ENCODE peak calls at places on chromosomes 12 and 14, in ten cellular contexts. One of them, this sample, is unnamed.

GRCh38 chr14:59126714-59127436 is 61.6 kb upstream of the DAAM1 start:
- DNase-seq in HFF-Myc: peak
- DNase-seq in B cell: no peak
- DNase-seq in lower leg skin: peak
- DNase-seq in psoas muscle: no peak
- DNase-seq in fibroblast of lung: peak
- DNase-seq in AG10803: peak
- DNase-seq in progenitor cell of endocrine pancreas: no peak
- DNase-seq in K562: peak
- DNase-seq in HFFc6: peak
- DNase-seq in this sample: peak

GRCh38 chr12:45281994-45282393 is 66.1 kb downstream of the ANO6 start:
- DNase-seq in HFF-Myc: no peak
- DNase-seq in B cell: no peak
- DNase-seq in lower leg skin: no peak
- DNase-seq in psoas muscle: no peak
- DNase-seq in fibroblast of lung: peak
- DNase-seq in AG10803: peak
- DNase-seq in progenitor cell of endocrine pancreas: no peak
- DNase-seq in K562: no peak
- DNase-seq in HFFc6: no peak
- DNase-seq in this sample: no peak

GRCh38 chr12:93678779-93679178 is 1.6 kb downstream of the CRADD start:
- DNase-seq in HFF-Myc: no peak
- DNase-seq in B cell: no peak
- DNase-seq in lower leg skin: no peak
- DNase-seq in psoas muscle: no peak
- DNase-seq in fibroblast of lung: no peak
- DNase-seq in AG10803: no peak
- DNase-seq in progenitor cell of endocrine pancreas: no peak
- DNase-seq in K562: no peak
- DNase-seq in HFFc6: no peak
- DNase-seq in this sample: no peak

GRCh38 chr12:76964784-76965571 is 86.2 kb upstream of the CSRP2 start:
- DNase-seq in HFF-Myc: no peak
- DNase-seq in B cell: no peak
- DNase-seq in lower leg skin: no peak
- DNase-seq in psoas muscle: no peak
- DNase-seq in fibroblast of lung: no peak
- DNase-seq in AG10803: no peak
- DNase-seq in progenitor cell of endocrine pancreas: no peak
- DNase-seq in K562: no peak
- DNase-seq in HFFc6: no peak
- DNase-seq in this sample: no peak

GRCh38 chr12:23504641-23505399 is 444.6 kb downstream of the SOX5 start:
- DNase-seq in HFF-Myc: no peak
- DNase-seq in B cell: no peak
- DNase-seq in lower leg skin: no peak
- DNase-seq in psoas muscle: no peak
- DNase-seq in fibroblast of lung: no peak
- DNase-seq in AG10803: no peak
- DNase-seq in progenitor cell of endocrine pancreas: no peak
- DNase-seq in K562: no peak
- DNase-seq in HFFc6: no peak
- DNase-seq in this sample: no peak

GRCh38 chr14:67749341-67750110 is 47.8 kb downstream of the RDH12 start:
- DNase-seq in HFF-Myc: no peak
- DNase-seq in B cell: no peak
- DNase-seq in lower leg skin: no peak
- DNase-seq in psoas muscle: no peak
- DNase-seq in fibroblast of lung: peak
- DNase-seq in AG10803: peak
- DNase-seq in progenitor cell of endocrine pancreas: no peak
- DNase-seq in K562: no peak
- DNase-seq in HFFc6: no peak
- DNase-seq in this sample: no peak

GRCh38 chr14:63782683-63783389 is 55.0 kb upstream of the SGPP1 start:
- DNase-seq in HFF-Myc: no peak
- DNase-seq in B cell: no peak
- DNase-seq in lower leg skin: no peak
- DNase-seq in psoas muscle: no peak
- DNase-seq in fibroblast of lung: no peak
- DNase-seq in AG10803: no peak
- DNase-seq in progenitor cell of endocrine pancreas: no peak
- DNase-seq in K562: no peak
- DNase-seq in HFFc6: no peak
- DNase-seq in this sample: no peak

GRCh38 chr12:57216931-57217871 is 607 bp downstream of the NXPH4 start:
- DNase-seq in HFF-Myc: no peak
- DNase-seq in B cell: no peak
- DNase-seq in lower leg skin: no peak
- DNase-seq in psoas muscle: no peak
- DNase-seq in fibroblast of lung: no peak
- DNase-seq in AG10803: no peak
- DNase-seq in progenitor cell of endocrine pancreas: no peak
- DNase-seq in K562: no peak
- DNase-seq in HFFc6: peak
- DNase-seq in this sample: no peak

GRCh38 chr14:59474172-59474571 is 9.0 kb upstream of the GPR135 start:
- DNase-seq in HFF-Myc: no peak
- DNase-seq in B cell: no peak
- DNase-seq in lower leg skin: no peak
- DNase-seq in psoas muscle: no peak
- DNase-seq in fibroblast of lung: peak
- DNase-seq in AG10803: peak
- DNase-seq in progenitor cell of endocrine pancreas: no peak
- DNase-seq in K562: no peak
- DNase-seq in HFFc6: peak
- DNase-seq in this sample: no peak

GRCh38 chr14:52902971-52903385 is 47.9 kb downstream of the FERMT2 start:
- DNase-seq in HFF-Myc: no peak
- DNase-seq in B cell: no peak
- DNase-seq in lower leg skin: no peak
- DNase-seq in psoas muscle: no peak
- DNase-seq in fibroblast of lung: peak
- DNase-seq in AG10803: no peak
- DNase-seq in progenitor cell of endocrine pancreas: no peak
- DNase-seq in K562: no peak
- DNase-seq in HFFc6: peak
- DNase-seq in this sample: no peak

DNA sequence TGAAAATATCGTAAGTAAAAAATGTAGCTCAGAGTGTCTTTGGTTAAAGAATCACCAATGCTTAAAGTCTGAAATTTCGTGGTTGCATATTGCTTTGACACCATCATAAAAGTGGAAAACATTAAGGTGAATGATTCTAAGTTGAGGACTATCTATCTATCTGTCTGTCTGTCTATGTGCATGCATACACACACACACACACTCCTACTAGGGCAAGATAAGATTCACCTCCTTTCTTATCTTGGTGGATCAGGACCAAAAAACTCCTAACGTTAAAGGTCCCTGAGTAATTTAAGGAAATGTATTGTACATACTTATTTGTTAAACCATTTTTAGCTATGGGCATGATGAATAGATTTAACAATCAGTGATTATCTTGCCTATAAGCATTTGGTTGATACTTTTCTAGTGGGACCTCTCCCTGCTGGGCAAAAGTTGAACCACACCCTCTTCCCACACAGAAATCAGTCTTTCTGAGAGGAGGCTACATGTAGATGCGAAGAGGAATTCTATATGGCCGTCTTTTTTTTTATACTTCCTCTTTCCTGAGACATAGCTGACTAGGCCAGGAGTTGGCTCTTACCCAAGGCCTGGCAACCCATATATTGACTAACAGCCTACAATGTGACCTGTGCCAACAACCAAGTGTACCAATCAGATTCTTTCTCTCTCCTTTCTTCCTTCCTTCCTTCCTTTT is 19.3 kb upstream of the LLPH start:
- DNase-seq in HFF-Myc: no peak
- DNase-seq in B cell: no peak
- DNase-seq in lower leg skin: no peak
- DNase-seq in psoas muscle: no peak
- DNase-seq in fibroblast of lung: no peak
- DNase-seq in AG10803: no peak
- DNase-seq in progenitor cell of endocrine pancreas: no peak
- DNase-seq in K562: peak
- DNase-seq in HFFc6: no peak
- DNase-seq in this sample: peak
- TF ChIP-seq CTCF in HFF-Myc: peak
- TF ChIP-seq CTCF in B cell: no peak
- TF ChIP-seq CTCF in lower leg skin: no peak
- TF ChIP-seq CTCF in psoas muscle: no peak
- TF ChIP-seq CTCF in fibroblast of lung: no peak
- TF ChIP-seq CTCF in AG10803: peak
- TF ChIP-seq CTCF in progenitor cell of endocrine pancreas: peak
- TF ChIP-seq CTCF in K562: peak
- TF ChIP-seq CTCF in HFFc6: peak
- TF ChIP-seq CTCF in this sample: peak

DNA sequence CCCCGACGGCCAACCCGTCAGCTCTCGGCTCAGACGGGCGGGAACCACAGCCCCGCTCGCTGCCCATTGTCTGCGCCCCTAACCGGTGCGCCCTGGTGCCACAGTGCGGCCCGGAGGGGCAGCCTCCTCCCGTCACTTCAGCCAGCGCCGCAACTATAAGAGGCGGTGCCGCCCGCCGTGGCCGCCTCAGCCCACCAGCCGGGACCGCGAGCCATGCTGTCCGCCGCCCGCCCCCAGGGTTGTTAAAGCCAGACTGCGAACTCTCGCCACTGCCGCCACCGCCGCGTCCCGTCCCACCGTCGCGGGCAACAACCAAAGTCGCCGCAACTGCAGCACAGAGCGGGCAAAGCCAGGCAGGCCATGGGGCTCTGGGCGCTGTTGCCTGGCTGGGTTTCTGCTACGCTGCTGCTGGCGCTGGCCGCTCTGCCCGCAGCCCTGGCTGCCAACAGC is at the start of gene WNT1:
- DNase-seq in HFF-Myc: no peak
- DNase-seq in B cell: no peak
- DNase-seq in lower leg skin: no peak
- DNase-seq in psoas muscle: no peak
- DNase-seq in fibroblast of lung: no peak
- DNase-seq in AG10803: no peak
- DNase-seq in progenitor cell of endocrine pancreas: no peak
- DNase-seq in K562: no peak
- DNase-seq in HFFc6: no peak
- DNase-seq in this sample: no peak
- TF ChIP-seq CTCF in HFF-Myc: no peak
- TF ChIP-seq CTCF in B cell: peak
- TF ChIP-seq CTCF in lower leg skin: no peak
- TF ChIP-seq CTCF in psoas muscle: peak
- TF ChIP-seq CTCF in fibroblast of lung: no peak
- TF ChIP-seq CTCF in AG10803: no peak
- TF ChIP-seq CTCF in progenitor cell of endocrine pancreas: no peak
- TF ChIP-seq CTCF in K562: no peak
- TF ChIP-seq CTCF in HFFc6: peak
- TF ChIP-seq CTCF in this sample: peak

GRCh38 chr12:71797506-71797905 is 42.1 kb upstream of the TBC1D15 start:
- DNase-seq in HFF-Myc: no peak
- DNase-seq in B cell: no peak
- DNase-seq in lower leg skin: no peak
- DNase-seq in psoas muscle: no peak
- DNase-seq in fibroblast of lung: no peak
- DNase-seq in AG10803: peak
- DNase-seq in progenitor cell of endocrine pancreas: no peak
- DNase-seq in K562: no peak
- DNase-seq in HFFc6: no peak
- DNase-seq in this sample: no peak
- TF ChIP-seq CTCF in HFF-Myc: no peak
- TF ChIP-seq CTCF in B cell: no peak
- TF ChIP-seq CTCF in lower leg skin: no peak
- TF ChIP-seq CTCF in psoas muscle: no peak
- TF ChIP-seq CTCF in fibroblast of lung: no peak
- TF ChIP-seq CTCF in AG10803: no peak
- TF ChIP-seq CTCF in progenitor cell of endocrine pancreas: no peak
- TF ChIP-seq CTCF in K562: no peak
- TF ChIP-seq CTCF in HFFc6: no peak
- TF ChIP-seq CTCF in this sample: no peak

DNA sequence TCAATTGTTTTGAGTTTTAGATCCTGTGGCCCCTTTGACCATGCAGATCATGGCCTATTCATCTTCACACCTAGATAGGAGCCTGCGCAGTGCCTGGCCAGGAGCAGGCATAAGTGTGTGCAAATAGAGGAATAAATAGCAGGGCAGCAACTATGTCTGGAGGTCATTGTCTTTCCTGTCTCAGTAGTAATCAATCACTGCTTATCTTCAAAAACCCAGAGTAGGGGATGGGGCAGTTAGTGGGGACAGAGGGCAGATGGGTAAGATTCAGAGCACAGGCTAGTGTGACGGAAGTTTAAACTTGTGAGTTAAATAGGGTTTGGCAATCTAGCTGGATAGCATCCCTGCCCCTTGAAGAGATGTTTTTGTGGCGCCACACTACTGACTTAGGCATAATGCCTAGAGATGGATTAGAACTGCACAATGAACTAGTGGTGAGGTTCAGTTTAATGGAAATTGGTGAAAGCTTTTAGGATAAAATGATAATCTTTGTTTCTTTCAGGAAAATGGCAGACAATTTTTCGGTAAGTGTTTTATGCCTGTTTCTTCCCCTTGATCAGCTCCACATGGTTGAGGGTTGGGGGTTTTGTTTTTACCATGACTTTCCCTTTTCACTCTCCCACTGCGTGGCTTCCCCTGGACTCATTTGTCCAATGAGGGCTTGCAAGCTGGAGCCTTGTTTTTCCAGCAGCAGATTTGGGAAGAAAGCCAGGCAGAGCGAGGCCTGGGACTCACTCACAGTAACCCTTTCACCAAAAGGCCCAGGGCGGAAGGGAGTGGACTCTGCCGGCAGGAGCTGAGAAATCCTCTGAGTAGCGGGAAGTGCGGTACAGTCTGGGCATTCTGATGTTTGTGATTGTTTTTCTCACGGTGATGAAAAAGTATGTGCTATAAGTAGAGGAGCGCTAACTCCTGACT is 8.1 kb downstream of the LGALS3 start:
- DNase-seq in HFF-Myc: no peak
- DNase-seq in B cell: no peak
- DNase-seq in lower leg skin: no peak
- DNase-seq in psoas muscle: peak
- DNase-seq in fibroblast of lung: peak
- DNase-seq in AG10803: peak
- DNase-seq in progenitor cell of endocrine pancreas: no peak
- DNase-seq in K562: peak
- DNase-seq in HFFc6: no peak
- DNase-seq in this sample: no peak
- TF ChIP-seq CTCF in HFF-Myc: no peak
- TF ChIP-seq CTCF in B cell: no peak
- TF ChIP-seq CTCF in lower leg skin: no peak
- TF ChIP-seq CTCF in psoas muscle: no peak
- TF ChIP-seq CTCF in fibroblast of lung: no peak
- TF ChIP-seq CTCF in AG10803: peak
- TF ChIP-seq CTCF in progenitor cell of endocrine pancreas: no peak
- TF ChIP-seq CTCF in K562: no peak
- TF ChIP-seq CTCF in HFFc6: no peak
- TF ChIP-seq CTCF in this sample: no peak

GRCh38 chr14:32137883-32138282 is 60.8 kb downstream of the ARHGAP5 start:
- DNase-seq in HFF-Myc: no peak
- DNase-seq in B cell: no peak
- DNase-seq in lower leg skin: no peak
- DNase-seq in psoas muscle: no peak
- DNase-seq in fibroblast of lung: no peak
- DNase-seq in AG10803: no peak
- DNase-seq in progenitor cell of endocrine pancreas: no peak
- DNase-seq in K562: no peak
- DNase-seq in HFFc6: no peak
- DNase-seq in this sample: no peak
- TF ChIP-seq CTCF in HFF-Myc: no peak
- TF ChIP-seq CTCF in B cell: no peak
- TF ChIP-seq CTCF in lower leg skin: no peak
- TF ChIP-seq CTCF in psoas muscle: no peak
- TF ChIP-seq CTCF in fibroblast of lung: no peak
- TF ChIP-seq CTCF in AG10803: no peak
- TF ChIP-seq CTCF in progenitor cell of endocrine pancreas: no peak
- TF ChIP-seq CTCF in K562: no peak
- TF ChIP-seq CTCF in HFFc6: no peak
- TF ChIP-seq CTCF in this sample: no peak